ENCODE peak calls at places on chromosomes 13 and 19, in nine cellular contexts. G is ovary, W is OCI-LY7, H is endodermal cell, T is left ventricle myocardium inferior, O is IMR-90, K is epithelial cell of prostate, M is substantia nigra, J is A673. P is an unnamed sample.

GRCh38 chr19:16266586-16266942 is 58.1 kb upstream of the KLF2 start:
- DNase-seq in G (no peak), W (no peak), H (no peak), T (no peak), O (no peak), K (no peak), M (no peak), J (no peak), P (no peak)

GRCh38 chr13:45928843-45929242 is 77.3 kb upstream of the SIAH3 start:
- DNase-seq in G (no peak), W (no peak), H (no peak), T (no peak), O (no peak), K (peak), M (no peak), J (peak), P (no peak)

GRCh38 chr13:110056640-110057039 is 250.3 kb downstream of the COL4A1 start:
- DNase-seq in G (no peak), W (no peak), H (no peak), T (no peak), O (no peak), K (no peak), M (no peak), J (no peak), P (no peak)

GRCh38 chr13:23380534-23380933 is 53.0 kb downstream of the SACS start:
- DNase-seq in G (no peak), W (no peak), H (no peak), T (no peak), O (peak), K (no peak), M (no peak), J (no peak), P (no peak)

GRCh38 chr13:94073006-94073744 is 406.3 kb downstream of the DCT start:
- DNase-seq in G (no peak), W (no peak), H (no peak), T (no peak), O (peak), K (no peak), M (no peak), J (no peak), P (no peak)

GRCh38 chr19:35790981-35791813 is 15.8 kb downstream of the ARHGAP33 start:
- DNase-seq in G (no peak), W (peak), H (peak), T (no peak), O (no peak), K (no peak), M (no peak), J (no peak), P (no peak)

GRCh38 chr13:64958106-64958505 is 2272.0 kb downstream of the PCDH9 start:
- DNase-seq in G (no peak), W (no peak), H (no peak), T (no peak), O (no peak), K (no peak), M (no peak), J (no peak), P (no peak)

GRCh38 chr19:38656171-38656981 is 8.9 kb downstream of the ACTN4 start:
- DNase-seq in G (no peak), W (no peak), H (no peak), T (no peak), O (peak), K (no peak), M (no peak), J (peak), P (no peak)

GRCh38 chr19:48724796-48725753 is 5.5 kb upstream of the MAMSTR start:
- DNase-seq in G (peak), W (peak), H (peak), T (peak), O (peak), K (peak), M (no peak), J (peak), P (no peak)

GRCh38 chr19:49338691-49339363 is 3.6 kb downstream of the CD37 start:
- DNase-seq in G (peak), W (peak), H (peak), T (peak), O (no peak), K (peak), M (no peak), J (peak), P (peak)

GRCh38 chr19:39543477-39543857 is 3.5 kb upstream of the EID2 start:
- DNase-seq in G (no peak), W (no peak), H (no peak), T (no peak), O (no peak), K (peak), M (no peak), J (no peak), P (no peak)

GRCh38 chr19:7140137-7140536 is 70.6 kb downstream of the ZNF557 start:
- DNase-seq in G (no peak), W (no peak), H (no peak), T (no peak), O (no peak), K (no peak), M (no peak), J (no peak), P (no peak)

GRCh38 chr13:34502011-34502410 is 440.1 kb upstream of the NBEA start:
- DNase-seq in G (no peak), W (no peak), H (no peak), T (no peak), O (no peak), K (no peak), M (no peak), J (no peak), P (no peak)

GRCh38 chr19:12668937-12669271 is 2.3 kb downstream of the WDR83 start:
- DNase-seq in G (no peak), W (no peak), H (no peak), T (peak), O (peak), K (no peak), M (no peak), J (peak), P (peak)

GRCh38 chr13:67204731-67205130 is 25.4 kb downstream of the PCDH9 start:
- DNase-seq in G (no peak), W (no peak), H (no peak), T (no peak), O (no peak), K (no peak), M (no peak), J (no peak), P (no peak)

GRCh38 chr19:14577885-14578427 is 4.9 kb upstream of the CLEC17A start:
- DNase-seq in G (no peak), W (peak), H (peak), T (no peak), O (no peak), K (no peak), M (no peak), J (no peak), P (no peak)

GRCh38 chr13:46478641-46479040 is 74.3 kb upstream of the LRCH1 start:
- DNase-seq in G (no peak), W (no peak), H (no peak), T (no peak), O (no peak), K (no peak), M (no peak), J (no peak), P (no peak)

GRCh38 chr19:33368074-33368864 is 5.2 kb upstream of the CEBPG start:
- DNase-seq in G (no peak), W (no peak), H (no peak), T (no peak), O (peak), K (no peak), M (no peak), J (no peak), P (no peak)

GRCh38 chr13:93364166-93364565 is 137.6 kb downstream of the GPC6 start:
- DNase-seq in G (no peak), W (no peak), H (no peak), T (no peak), O (peak), K (no peak), M (no peak), J (no peak), P (no peak)

GRCh38 chr13:61358599-61358998 is 57.0 kb downstream of the PCDH20 start:
- DNase-seq in G (no peak), W (no peak), H (no peak), T (no peak), O (no peak), K (no peak), M (no peak), J (no peak), P (no peak)

GRCh38 chr19:9721861-9722260 is 46.7 kb downstream of the ZNF846 start:
- DNase-seq in G (no peak), W (no peak), H (no peak), T (no peak), O (no peak), K (peak), M (no peak), J (peak), P (no peak)

GRCh38 chr13:26062853-26063444 is 11.1 kb upstream of the SHISA2 start:
- DNase-seq in G (no peak), W (peak), H (peak), T (no peak), O (peak), K (no peak), M (peak), J (peak), P (no peak)

GRCh38 chr13:53694814-53695533 is 666.4 kb downstream of the OLFM4 start:
- DNase-seq in G (no peak), W (no peak), H (peak), T (no peak), O (no peak), K (no peak), M (no peak), J (no peak), P (no peak)

GRCh38 chr13:99978781-99979452 is 2.7 kb upstream of the ZIC2 start:
- DNase-seq in G (no peak), W (no peak), H (peak), T (no peak), O (no peak), K (no peak), M (no peak), J (no peak), P (no peak)

GRCh38 chr13:20002766-20003165 is 44.2 kb downstream of the ZMYM2 start:
- DNase-seq in G (no peak), W (no peak), H (no peak), T (no peak), O (no peak), K (no peak), M (no peak), J (no peak), P (no peak)

GRCh38 chr13:43309301-43309700 is 285.9 kb downstream of the DNAJC15 start:
- DNase-seq in G (no peak), W (no peak), H (no peak), T (no peak), O (peak), K (no peak), M (no peak), J (no peak), P (no peak)

GRCh38 chr19:7691497-7691896 is 10.4 kb downstream of the FCER2 start:
- DNase-seq in G (no peak), W (no peak), H (no peak), T (no peak), O (no peak), K (no peak), M (no peak), J (no peak), P (no peak)

GRCh38 chr19:40139533-40140287 is 49.0 kb upstream of the ZNF780A start:
- DNase-seq in G (no peak), W (peak), H (no peak), T (no peak), O (peak), K (no peak), M (no peak), J (peak), P (no peak)

GRCh38 chr13:41053384-41053826 is 7.9 kb upstream of the WBP4 start:
- DNase-seq in G (no peak), W (peak), H (no peak), T (no peak), O (peak), K (no peak), M (no peak), J (no peak), P (no peak)

GRCh38 chr19:6232567-6232966 is 47.2 kb downstream of the MLLT1 start:
- DNase-seq in G (no peak), W (no peak), H (no peak), T (no peak), O (peak), K (no peak), M (no peak), J (no peak), P (no peak)

GRCh38 chr13:26628706-26629105 is 71.2 kb downstream of the WASF3 start:
- DNase-seq in G (no peak), W (peak), H (peak), T (no peak), O (peak), K (no peak), M (no peak), J (peak), P (no peak)

GRCh38 chr13:32056316-32056715 is 24.7 kb downstream of the FRY start:
- DNase-seq in G (no peak), W (no peak), H (no peak), T (no peak), O (no peak), K (no peak), M (no peak), J (no peak), P (no peak)

GRCh38 chr19:46513461-46514236 is 18.0 kb upstream of the PNMA8B start:
- DNase-seq in G (peak), W (peak), H (peak), T (peak), O (peak), K (no peak), M (peak), J (peak), P (peak)

GRCh38 chr19:52464798-52465470 is 11.6 kb downstream of the ZNF578 start:
- DNase-seq in G (no peak), W (no peak), H (peak), T (no peak), O (no peak), K (no peak), M (no peak), J (peak), P (no peak)

GRCh38 chr13:113916330-113916815 is 52.5 kb upstream of the GAS6 start:
- DNase-seq in G (no peak), W (no peak), H (no peak), T (no peak), O (peak), K (peak), M (no peak), J (no peak), P (no peak)

GRCh38 chr19:17764348-17764747 is 13.1 kb downstream of the FCHO1 start:
- DNase-seq in G (no peak), W (no peak), H (no peak), T (no peak), O (no peak), K (no peak), M (no peak), J (no peak), P (no peak)
- H3K27ac ChIP-seq in G (no peak), W (no peak), H (no peak), T (no peak), O (no peak), K (no peak), M (no peak), J (no peak), P (no peak)

GRCh38 chr19:44903216-44903601 is 2.4 kb upstream of the APOE start:
- DNase-seq in G (peak), W (no peak), H (no peak), T (no peak), O (no peak), K (no peak), M (no peak), J (no peak), P (no peak)

GRCh38 chr19:44907613-44908012 is 2.0 kb downstream of the APOE start:
- DNase-seq in G (no peak), W (no peak), H (no peak), T (no peak), O (no peak), K (no peak), M (no peak), J (no peak), P (no peak)

GRCh38 chr19:44904426-44904994 is 1.1 kb upstream of the APOE start:
- DNase-seq in G (no peak), W (peak), H (peak), T (no peak), O (no peak), K (no peak), M (no peak), J (no peak), P (no peak)

GRCh38 chr19:44903602-44904425 is 1.8 kb upstream of the APOE start:
- DNase-seq in G (peak), W (peak), H (peak), T (peak), O (peak), K (no peak), M (peak), J (peak), P (peak)

DNA sequence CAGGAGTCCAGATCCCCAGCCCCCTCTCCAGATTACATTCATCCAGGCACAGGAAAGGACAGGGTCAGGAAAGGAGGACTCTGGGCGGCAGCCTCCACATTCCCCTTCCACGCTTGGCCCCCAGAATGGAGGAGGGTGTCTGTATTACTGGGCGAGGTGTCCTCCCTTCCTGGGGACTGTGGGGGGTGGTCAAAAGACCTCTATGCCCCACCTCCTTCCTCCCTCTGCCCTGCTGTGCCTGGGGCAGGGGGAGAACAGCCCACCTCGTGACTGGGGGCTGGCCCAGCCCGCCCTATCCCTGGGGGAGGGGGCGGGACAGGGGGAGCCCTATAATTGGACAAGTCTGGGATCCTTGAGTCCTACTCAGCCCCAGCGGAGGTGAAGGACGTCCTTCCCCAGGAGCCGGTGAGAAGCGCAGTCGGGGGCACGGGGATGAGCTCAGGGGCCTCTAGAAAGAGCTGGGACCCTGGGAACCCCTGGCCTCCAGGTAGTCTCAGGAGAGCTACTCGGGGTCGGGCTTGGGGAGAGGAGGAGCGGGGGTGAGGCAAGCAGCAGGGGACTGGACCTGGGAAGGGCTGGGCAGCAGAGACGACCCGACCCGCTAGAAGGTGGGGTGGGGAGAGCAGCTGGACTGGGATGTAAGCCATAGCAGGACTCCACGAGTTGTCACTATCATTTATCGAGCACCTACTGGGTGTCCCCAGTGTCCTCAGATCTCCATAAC is at the start of gene APOE:
- DNase-seq in G (peak), W (no peak), H (peak), T (no peak), O (no peak), K (no peak), M (peak), J (no peak), P (no peak)
- H3K27ac ChIP-seq in G (peak), W (no peak), H (peak), T (no peak), O (no peak), K (no peak), M (peak), J (no peak), P (no peak)

DNA sequence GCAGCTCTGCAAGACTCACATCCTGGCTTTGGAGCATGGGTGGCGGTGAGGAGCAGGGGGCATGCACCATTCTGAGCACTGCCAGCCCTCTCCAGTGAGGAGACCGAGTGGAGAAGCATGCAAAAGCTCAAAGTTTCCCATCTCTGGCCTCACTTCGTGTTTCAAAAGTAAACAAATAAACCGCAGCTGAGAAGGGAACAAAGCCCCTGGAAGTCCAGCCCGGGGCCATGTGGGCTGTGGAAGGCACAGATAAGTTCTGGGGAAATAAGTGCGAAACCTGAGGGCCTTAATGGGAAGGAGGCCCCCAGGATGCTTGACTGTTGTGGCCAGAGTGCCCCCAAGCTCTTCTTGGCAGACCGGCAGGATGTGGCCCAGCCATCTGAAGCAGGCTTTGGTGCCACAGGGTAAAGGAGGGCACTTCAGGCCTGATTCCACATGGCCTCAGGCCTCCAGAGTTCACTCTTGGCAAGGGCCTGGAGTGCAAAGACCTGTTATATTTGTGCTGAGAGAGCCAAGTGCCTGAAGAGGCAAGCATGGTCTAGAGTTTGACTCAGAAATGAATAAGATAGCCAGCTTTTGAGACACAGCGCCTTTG is 1.2 kb downstream of the MEDAG start:
- DNase-seq in G (peak), W (no peak), H (no peak), T (no peak), O (peak), K (no peak), M (no peak), J (no peak), P (peak)
- H3K27ac ChIP-seq in G (peak), W (no peak), H (no peak), T (peak), O (no peak), K (no peak), M (no peak), J (peak), P (peak)

DNA sequence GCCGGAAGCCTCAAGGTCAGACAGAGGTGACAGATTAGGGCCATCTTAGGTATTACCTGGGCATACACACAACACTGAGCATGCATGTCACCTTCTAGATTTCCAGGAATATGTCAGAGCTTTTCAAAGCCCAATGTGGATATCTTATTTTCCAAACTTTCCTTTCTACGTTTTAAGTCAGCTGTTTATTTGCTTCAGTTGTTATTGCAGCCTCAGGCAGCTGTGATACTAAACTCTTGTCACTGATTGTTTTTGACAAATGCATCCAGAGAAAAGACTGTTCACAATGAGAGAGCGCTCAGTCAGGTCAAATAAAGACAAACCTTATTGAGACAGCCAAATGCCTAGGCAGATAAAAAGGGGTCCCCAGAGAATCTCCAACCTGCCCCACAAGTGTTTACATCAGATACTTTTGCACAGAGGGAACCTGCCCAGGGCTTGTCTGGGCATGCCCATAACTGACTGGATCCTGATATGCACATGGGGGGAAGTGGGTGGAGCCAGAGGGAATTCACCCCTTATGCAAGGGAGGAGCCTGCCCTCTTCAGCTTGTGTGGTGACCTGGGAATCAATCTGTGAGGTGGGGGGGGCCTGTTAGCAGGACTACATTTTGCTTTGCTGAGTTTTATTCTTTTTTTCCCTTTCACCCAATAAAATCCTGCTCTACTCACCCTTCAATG is 28.5 kb downstream of the MED4 start:
- DNase-seq in G (no peak), W (no peak), H (no peak), T (no peak), O (peak), K (no peak), M (no peak), J (no peak), P (no peak)
- H3K27ac ChIP-seq in G (no peak), W (no peak), H (no peak), T (no peak), O (peak), K (peak), M (no peak), J (no peak), P (no peak)

GRCh38 chr19:5166262-5166661 is 174.3 kb downstream of the PTPRS start:
- DNase-seq in G (no peak), W (no peak), H (no peak), T (no peak), O (peak), K (peak), M (no peak), J (no peak), P (no peak)

GRCh38 chr19:5170329-5170745 is 170.3 kb downstream of the PTPRS start:
- DNase-seq in G (peak), W (peak), H (peak), T (no peak), O (no peak), K (no peak), M (no peak), J (no peak), P (peak)

GRCh38 chr19:5165697-5166019 is 175.0 kb downstream of the PTPRS start:
- DNase-seq in G (no peak), W (no peak), H (no peak), T (no peak), O (no peak), K (no peak), M (no peak), J (no peak), P (no peak)
- H3K27ac ChIP-seq in G (no peak), W (no peak), H (no peak), T (no peak), O (no peak), K (no peak), M (no peak), J (no peak), P (no peak)